ENCODE peak calls at places on chromosomes 12 and 14, in ten cellular contexts. X is fibroblast of pulmonary artery; J is mesothelial cell of epicardium; T is right lobe of liver; S is tibial artery; H is activated CD8-positive, alpha-beta T cell treated with anti-CD3 and anti-CD28 coated beads for 36 hours; M is GM06990; E is HCT116; D is neural crest cell; Q is GM12865. Z is an unnamed sample.

GRCh38 chr14:74281069-74281468 is 21.7 kb downstream of the ABCD4 start:
- DNase-seq in X (no peak), D (no peak), S (no peak), E (no peak), H (no peak), J (no peak), Q (no peak), T (no peak), M (no peak), Z (no peak)

GRCh38 chr12:72472350-72472749 is 200.2 kb downstream of the TRHDE start:
- DNase-seq in T (no peak), Q (no peak), H (no peak), S (no peak), J (no peak), E (no peak), X (no peak), D (no peak), M (no peak), Z (no peak)

GRCh38 chr12:65765436-65765813 is 58.9 kb upstream of the HMGA2 start:
- DNase-seq in J (no peak), S (no peak), T (no peak), X (peak), D (no peak), M (no peak), E (peak), Q (no peak), H (no peak), Z (no peak)

GRCh38 chr12:98373982-98374381 is 141.4 kb upstream of the TMPO start:
- DNase-seq in J (no peak), T (no peak), Q (no peak), D (no peak), S (no peak), E (no peak), X (peak), M (no peak), H (no peak), Z (no peak)

GRCh38 chr14:100826371-100827139 is 637 bp downstream of the MEG3 start:
- DNase-seq in S (no peak), E (no peak), M (no peak), J (no peak), X (no peak), H (no peak), Q (no peak), T (no peak), D (no peak), Z (no peak)

GRCh38 chr14:72776701-72777255 is 117.1 kb downstream of the DPF3 start:
- DNase-seq in J (no peak), E (no peak), X (no peak), H (no peak), D (no peak), T (no peak), Q (peak), M (peak), S (no peak), Z (no peak)

GRCh38 chr14:104465482-104466390 is 113.8 kb upstream of the C14orf180 start:
- DNase-seq in J (peak), M (no peak), E (no peak), S (no peak), Q (no peak), D (no peak), H (no peak), X (no peak), T (no peak), Z (no peak)

GRCh38 chr14:32332415-32333116 is 3.5 kb downstream of the AKAP6 start:
- DNase-seq in Q (peak), D (no peak), E (no peak), H (no peak), J (no peak), M (no peak), T (no peak), X (no peak), S (no peak), Z (peak)

GRCh38 chr14:85528080-85528881 is 1.7 kb upstream of the FLRT2 start:
- DNase-seq in S (no peak), J (no peak), H (no peak), M (no peak), Q (no peak), E (no peak), D (peak), T (no peak), X (peak), Z (peak)

GRCh38 chr12:107990325-107990724 is 138.8 kb upstream of the WSCD2 start:
- DNase-seq in Q (peak), M (no peak), E (peak), H (peak), J (no peak), S (no peak), X (peak), D (peak), T (no peak), Z (peak)

GRCh38 chr12:98456583-98457573 is 58.5 kb upstream of the TMPO start:
- DNase-seq in J (peak), X (peak), M (peak), H (peak), T (peak), D (peak), S (peak), Q (peak), E (no peak), Z (peak)

GRCh38 chr12:121209629-121210572 is at the start of gene P2RX4:
- DNase-seq in T (peak), S (peak), M (peak), Q (peak), J (peak), D (peak), X (peak), H (peak), E (peak), Z (peak)

GRCh38 chr12:116078396-116078795 is 199.1 kb downstream of the MED13L start:
- DNase-seq in H (no peak), E (no peak), T (no peak), M (no peak), X (no peak), J (no peak), S (no peak), Q (no peak), D (no peak), Z (no peak)

GRCh38 chr12:123931686-123932321 is 40.8 kb downstream of the CCDC92 start:
- DNase-seq in T (no peak), M (no peak), J (no peak), E (no peak), S (no peak), D (no peak), H (peak), X (no peak), Q (no peak), Z (no peak)

GRCh38 chr12:6438345-6438744 is 6.4 kb upstream of the CD27 start:
- DNase-seq in E (no peak), J (no peak), S (no peak), Q (no peak), M (no peak), H (no peak), D (no peak), T (peak), X (no peak), Z (no peak)

GRCh38 chr12:72246370-72246769 is 25.8 kb upstream of the TRHDE start:
- DNase-seq in E (no peak), Q (no peak), T (no peak), D (no peak), X (no peak), J (no peak), M (no peak), H (no peak), S (no peak), Z (no peak)

GRCh38 chr12:52870361-52871290 is 21.8 kb upstream of the KRT78 start:
- DNase-seq in H (peak), S (no peak), Q (peak), E (no peak), J (peak), X (peak), T (no peak), M (peak), D (peak), Z (peak)

GRCh38 chr14:22483863-22484593 is 105.0 kb downstream of the DAD1 start:
- DNase-seq in E (no peak), J (no peak), X (no peak), T (no peak), Q (peak), M (no peak), S (no peak), D (no peak), H (no peak), Z (no peak)

GRCh38 chr14:94598816-94599655 is 13.2 kb upstream of the SERPINA3 start:
- DNase-seq in M (no peak), Q (no peak), T (peak), H (no peak), J (no peak), D (peak), X (peak), S (peak), E (peak), Z (no peak)

GRCh38 chr12:31518680-31519227 is 72.2 kb downstream of the DENND5B start:
- DNase-seq in D (no peak), J (no peak), T (no peak), M (no peak), E (peak), H (no peak), Q (no peak), S (peak), X (peak), Z (no peak)

GRCh38 chr14:95549656-95550585 is 15.1 kb downstream of the GLRX5 start:
- DNase-seq in T (peak), M (no peak), X (no peak), H (no peak), E (no peak), J (no peak), Q (no peak), D (no peak), S (no peak), Z (no peak)

GRCh38 chr12:62860501-62861156 is 74.3 kb downstream of the PPM1H start:
- DNase-seq in J (no peak), D (no peak), E (no peak), S (no peak), X (peak), M (no peak), T (no peak), H (no peak), Q (no peak), Z (no peak)

GRCh38 chr12:92158711-92159534 is 13.3 kb upstream of the BTG1 start:
- DNase-seq in T (no peak), D (no peak), S (no peak), H (no peak), X (no peak), Q (no peak), E (no peak), J (no peak), M (no peak), Z (no peak)

GRCh38 chr12:14937689-14938088 is 648 bp downstream of the ERP27 start:
- DNase-seq in X (no peak), J (no peak), T (no peak), Q (peak), M (no peak), D (no peak), E (peak), S (no peak), H (no peak), Z (no peak)

GRCh38 chr14:105201156-105201927 is 20.2 kb upstream of the NUDT14 start:
- DNase-seq in S (no peak), J (no peak), M (no peak), D (no peak), Q (no peak), X (no peak), T (no peak), E (no peak), H (no peak), Z (peak)

GRCh38 chr12:51368640-51369517 is 22.3 kb downstream of the GALNT6 start:
- DNase-seq in M (peak), Q (peak), T (peak), H (peak), S (no peak), E (no peak), D (no peak), X (peak), J (no peak), Z (no peak)

GRCh38 chr12:93624595-93625294 is 52.3 kb downstream of the SOCS2 start:
- DNase-seq in S (no peak), T (no peak), H (no peak), X (peak), E (peak), M (peak), D (no peak), J (no peak), Q (peak), Z (no peak)

GRCh38 chr14:55133416-55133815 is 4.4 kb downstream of the LGALS3 start:
- DNase-seq in J (no peak), Q (no peak), T (no peak), H (no peak), S (no peak), X (peak), E (peak), M (no peak), D (no peak), Z (no peak)
- TF ChIP-seq CTCF in J (no peak), Q (no peak), T (no peak), H (peak), S (peak), X (peak), E (peak), M (no peak), D (peak), Z (no peak)

DNA sequence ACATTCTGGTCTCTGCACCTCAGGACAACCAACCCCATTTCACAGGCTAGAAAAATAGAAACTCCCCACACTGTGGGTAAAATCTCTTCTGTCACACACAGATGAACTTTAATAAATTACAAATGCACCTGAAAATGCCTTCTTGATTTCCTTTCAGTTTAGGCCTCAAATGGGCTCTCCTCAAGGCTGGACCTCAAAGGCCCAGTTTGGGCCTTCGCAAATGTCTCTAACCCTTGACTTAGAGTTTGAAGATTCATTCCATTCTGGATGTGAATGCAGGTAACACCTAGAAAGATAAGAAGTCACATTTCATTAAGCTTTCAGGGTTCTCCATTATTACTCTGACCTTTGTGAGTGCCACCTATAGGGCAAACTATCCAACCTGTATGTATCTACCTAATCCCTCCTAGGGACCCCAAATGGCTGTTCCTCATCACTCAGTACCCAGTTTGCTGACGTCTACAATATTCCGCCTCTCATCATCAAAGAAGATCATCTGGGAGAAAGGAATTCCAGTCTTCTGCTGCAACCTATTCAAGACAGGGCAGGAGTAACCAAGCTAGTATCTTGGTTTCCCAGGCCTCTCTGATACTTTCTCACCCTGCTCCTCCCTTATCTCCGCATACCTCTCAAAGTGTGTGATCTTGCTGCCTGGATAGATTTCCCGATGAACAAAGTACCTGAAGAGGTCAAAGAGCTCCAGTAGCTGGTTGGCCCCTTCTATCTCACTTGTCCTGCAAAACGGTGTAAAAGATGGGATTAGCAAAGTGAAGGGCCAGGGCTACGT is 771 bp upstream of the CHMP4A start:
- DNase-seq in H (no peak), X (no peak), J (no peak), Q (no peak), T (no peak), S (peak), D (no peak), E (no peak), M (no peak), Z (no peak)
- TF ChIP-seq CTCF in H (peak), X (no peak), J (no peak), Q (no peak), T (no peak), S (no peak), D (no peak), E (peak), M (peak), Z (no peak)

DNA sequence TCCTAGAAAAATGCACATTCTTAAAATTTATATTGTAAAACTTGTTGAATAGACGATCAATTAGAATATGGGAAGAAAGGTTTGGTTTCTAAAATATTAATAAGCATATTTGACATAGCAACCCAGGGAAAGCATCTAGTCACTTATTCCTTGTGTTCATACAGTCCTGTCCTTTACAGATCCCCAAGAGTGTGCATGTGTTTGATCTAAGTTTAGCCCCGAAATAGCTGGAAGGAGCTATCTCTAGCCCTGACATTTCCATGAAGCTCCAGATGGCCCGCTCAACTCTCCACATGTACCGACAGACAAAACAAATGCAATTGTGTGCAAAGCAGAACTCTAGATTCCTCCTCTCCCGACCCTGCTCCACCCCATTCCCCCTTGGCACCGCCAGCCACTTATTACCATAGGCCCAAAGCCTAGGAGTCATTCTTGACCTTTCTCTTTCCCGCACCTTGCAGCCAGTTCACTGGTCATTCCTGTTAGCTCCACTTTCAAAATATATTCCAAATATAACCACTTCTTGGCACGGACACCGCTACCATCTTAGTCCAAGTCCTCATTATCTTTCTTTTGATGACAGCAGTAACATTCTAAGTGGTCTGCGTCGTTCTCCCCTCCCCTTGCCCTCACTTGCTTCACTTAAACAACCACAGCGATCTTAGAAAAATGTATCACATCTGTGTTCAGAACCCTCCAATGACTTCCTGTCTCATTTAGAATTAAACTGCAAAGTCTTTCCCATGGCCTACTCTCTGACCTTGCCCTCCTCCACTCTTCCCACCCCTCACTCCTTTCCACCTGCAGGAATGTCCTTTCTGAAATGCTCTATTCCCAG is 45.5 kb upstream of the GZMB start:
- DNase-seq in H (peak), Q (no peak), D (no peak), T (no peak), S (no peak), J (no peak), E (no peak), M (no peak), X (no peak), Z (no peak)
- TF ChIP-seq CTCF in H (peak), Q (no peak), D (no peak), T (no peak), S (no peak), J (peak), E (no peak), M (no peak), X (no peak), Z (peak)

GRCh38 chr12:27840229-27840999 is 60.4 kb upstream of the MANSC4 start:
- DNase-seq in M (no peak), Q (peak), S (no peak), T (no peak), E (no peak), X (no peak), J (no peak), H (no peak), D (no peak), Z (no peak)
- TF ChIP-seq CTCF in M (peak), Q (peak), S (no peak), T (peak), E (peak), X (peak), J (no peak), H (no peak), D (no peak), Z (no peak)

GRCh38 chr14:102541771-102542170 is 32.2 kb upstream of the ANKRD9 start:
- DNase-seq in H (no peak), E (no peak), Q (no peak), J (no peak), T (no peak), D (no peak), M (no peak), S (no peak), X (no peak), Z (no peak)

GRCh38 chr14:102544034-102544744 is 34.6 kb upstream of the ANKRD9 start:
- DNase-seq in X (no peak), M (no peak), J (no peak), H (no peak), T (no peak), S (no peak), E (no peak), D (no peak), Q (no peak), Z (no peak)

GRCh38 chr14:102547067-102547466 is 37.5 kb upstream of the ANKRD9 start:
- DNase-seq in H (no peak), T (no peak), M (no peak), Q (no peak), D (no peak), X (no peak), J (no peak), S (no peak), E (no peak), Z (no peak)

GRCh38 chr14:102544745-102545460 is 35.3 kb upstream of the ANKRD9 start:
- DNase-seq in E (no peak), H (peak), D (no peak), X (no peak), Q (peak), M (no peak), T (no peak), S (no peak), J (no peak), Z (no peak)

GRCh38 chr14:102545461-102546265 is 36.1 kb upstream of the ANKRD9 start:
- DNase-seq in D (no peak), Q (no peak), M (no peak), E (no peak), T (no peak), H (no peak), X (peak), S (no peak), J (no peak), Z (peak)
- TF ChIP-seq CTCF in D (no peak), Q (no peak), M (no peak), E (no peak), T (no peak), H (no peak), X (no peak), S (no peak), J (no peak), Z (no peak)

DNA sequence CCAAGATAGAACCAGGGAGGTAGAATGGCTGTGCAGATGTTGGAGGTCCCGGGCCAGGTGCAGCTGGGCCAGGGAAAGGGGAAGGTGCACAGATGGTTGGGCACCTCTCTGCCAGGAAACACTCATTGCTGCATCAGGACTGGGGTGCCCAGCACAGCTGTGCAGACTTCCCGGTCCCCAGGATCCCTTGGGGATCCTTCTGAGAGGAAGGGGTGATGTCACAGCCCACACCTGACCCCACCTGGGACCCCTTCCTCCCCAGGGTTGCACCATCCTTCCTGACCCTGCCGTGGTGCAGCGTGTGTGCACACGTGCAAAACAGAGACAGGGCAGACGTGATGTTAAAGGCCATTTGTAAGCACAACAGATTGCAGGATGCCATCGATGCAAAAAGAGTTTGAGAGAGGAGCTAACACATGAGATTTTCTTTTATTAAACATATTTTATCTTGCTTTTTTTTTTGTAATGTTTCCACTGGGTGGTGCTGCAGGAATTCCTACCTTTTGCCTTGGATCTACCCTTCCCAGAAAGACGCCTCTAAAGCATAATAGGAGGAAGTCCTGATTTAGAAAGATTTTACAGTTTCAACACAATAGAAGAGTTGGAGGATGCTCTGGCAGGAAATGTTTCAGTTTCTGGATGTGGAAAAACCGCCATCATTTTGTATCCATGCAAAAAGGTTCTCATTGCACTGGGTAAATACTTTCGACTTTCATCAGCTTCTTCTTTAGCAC is 14.8 kb downstream of the ELK3 start:
- DNase-seq in E (no peak), S (no peak), X (peak), M (no peak), Q (no peak), J (no peak), H (no peak), T (no peak), D (no peak), Z (no peak)
- TF ChIP-seq CTCF in E (no peak), S (no peak), X (peak), M (no peak), Q (no peak), J (no peak), H (no peak), T (peak), D (no peak), Z (no peak)

GRCh38 chr14:54555651-54556050 is 11.3 kb upstream of the SAMD4A start:
- DNase-seq in M (no peak), Q (no peak), H (no peak), S (no peak), D (no peak), J (no peak), E (no peak), T (no peak), X (no peak), Z (no peak)
- TF ChIP-seq CTCF in M (no peak), Q (no peak), H (no peak), S (no peak), D (peak), J (no peak), E (peak), T (no peak), X (peak), Z (no peak)